ENCODE peak calls at places on chromosomes 5 and 9, in six cellular contexts. L is cardiac muscle cell; V is lower leg skin; Q is AG09319; D is neural crest cell; W is CD8-positive, alpha-beta T cell. S is an unnamed sample.

GRCh38 chr5:175895701-175896102 is 24.3 kb downstream of the CPLX2 start:
- DNase-seq in L (no peak), V (peak), Q (no peak), D (no peak), W (peak), S (peak)

GRCh38 chr5:54586336-54586735 is 68.8 kb downstream of the SNX18 start:
- DNase-seq in L (no peak), V (no peak), Q (no peak), D (no peak), W (no peak), S (no peak)

GRCh38 chr5:145068696-145069095 is 766.4 kb downstream of the PRELID2 start:
- DNase-seq in L (no peak), V (no peak), Q (no peak), D (no peak), W (no peak), S (no peak)

GRCh38 chr5:107425541-107426031 is 245.2 kb downstream of the EFNA5 start:
- DNase-seq in L (no peak), V (no peak), Q (peak), D (no peak), W (no peak), S (no peak)

GRCh38 chr5:8843766-8844165 is 702.1 kb downstream of the SEMA5A start:
- DNase-seq in L (no peak), V (peak), Q (peak), D (no peak), W (no peak), S (no peak)

GRCh38 chr5:75185763-75186162 is 50.9 kb downstream of the ANKRD31 start:
- DNase-seq in L (no peak), V (no peak), Q (no peak), D (no peak), W (no peak), S (no peak)

GRCh38 chr5:28914302-28914701 is 1875.9 kb upstream of the CDH9 start:
- DNase-seq in L (no peak), V (no peak), Q (no peak), D (no peak), W (no peak), S (no peak)

GRCh38 chr9:121756477-121757285 is 105.2 kb downstream of the DAB2IP start:
- DNase-seq in L (no peak), V (no peak), Q (no peak), D (no peak), W (no peak), S (no peak)

GRCh38 chr9:124442360-124442759 is 7.9 kb upstream of the ADGRD2 start:
- DNase-seq in L (no peak), V (no peak), Q (no peak), D (no peak), W (no peak), S (no peak)

GRCh38 chr9:118957585-118957984 is 411.6 kb downstream of the BRINP1 start:
- DNase-seq in L (no peak), V (no peak), Q (no peak), D (no peak), W (no peak), S (no peak)

GRCh38 chr5:141211-141610 is 49.2 kb downstream of the PLEKHG4B start:
- DNase-seq in L (no peak), V (no peak), Q (no peak), D (no peak), W (no peak), S (no peak)

GRCh38 chr9:33007755-33008154 is 6.3 kb upstream of the APTX start:
- DNase-seq in L (no peak), V (no peak), Q (no peak), D (no peak), W (no peak), S (no peak)

GRCh38 chr9:95104966-95105365 is 212.5 kb downstream of the FANCC start:
- DNase-seq in L (no peak), V (no peak), Q (no peak), D (no peak), W (no peak), S (no peak)

GRCh38 chr9:120931278-120932085 is 4.9 kb upstream of the TRAF1 start:
- DNase-seq in L (no peak), V (no peak), Q (no peak), D (no peak), W (peak), S (peak)

GRCh38 chr5:181111010-181111409 is 20.0 kb downstream of the OR2V1 start:
- DNase-seq in L (no peak), V (no peak), Q (no peak), D (no peak), W (no peak), S (no peak)

GRCh38 chr9:137447722-137448568 is 6.8 kb upstream of the ENTPD8 start:
- DNase-seq in L (no peak), V (no peak), Q (no peak), D (no peak), W (no peak), S (no peak)

GRCh38 chr5:159972538-159973362 is 36.2 kb upstream of the TTC1 start:
- DNase-seq in L (no peak), V (no peak), Q (no peak), D (no peak), W (no peak), S (no peak)

GRCh38 chr5:159976921-159977320 is 32.0 kb upstream of the TTC1 start:
- DNase-seq in L (no peak), V (no peak), Q (no peak), D (no peak), W (no peak), S (no peak)

GRCh38 chr5:159978358-159978757 is 30.6 kb upstream of the TTC1 start:
- DNase-seq in L (no peak), V (no peak), Q (no peak), D (no peak), W (no peak), S (no peak)

GRCh38 chr5:159971931-159972461 is 36.9 kb upstream of the TTC1 start:
- DNase-seq in L (peak), V (no peak), Q (no peak), D (peak), W (no peak), S (no peak)

GRCh38 chr5:159975462-159976019 is 33.4 kb upstream of the TTC1 start:
- DNase-seq in L (no peak), V (no peak), Q (peak), D (no peak), W (no peak), S (no peak)
- TF ChIP-seq CTCF in L (peak), V (no peak), Q (peak), D (no peak), W (no peak), S (no peak)

GRCh38 chr9:7592321-7593319 is 207.0 kb downstream of the DMAC1 start:
- DNase-seq in L (peak), V (no peak), Q (no peak), D (no peak), W (no peak), S (no peak)
- TF ChIP-seq CTCF in L (no peak), V (no peak), Q (no peak), D (peak), W (no peak), S (peak)

DNA sequence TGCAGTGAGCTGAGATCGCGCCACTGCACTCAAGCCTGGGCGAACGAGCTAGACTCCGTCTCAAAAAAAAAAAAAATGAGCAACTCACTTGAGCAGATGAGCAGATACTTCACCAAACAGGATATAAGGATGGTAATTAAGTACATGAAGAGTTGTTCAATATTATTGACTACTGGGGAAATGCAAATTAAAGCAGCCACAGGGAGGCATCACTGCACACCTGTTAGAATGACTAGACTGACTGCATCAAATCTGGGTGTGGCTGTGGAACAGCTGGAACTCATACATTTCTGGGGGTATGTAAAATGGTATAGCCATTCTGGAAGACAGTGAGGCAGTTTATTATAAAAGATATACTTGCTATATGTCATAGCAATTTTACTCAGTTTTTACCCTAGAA is 93.0 kb downstream of the WNK2 start:
- DNase-seq in L (no peak), V (no peak), Q (no peak), D (no peak), W (no peak), S (no peak)
- TF ChIP-seq CTCF in L (no peak), V (no peak), Q (no peak), D (no peak), W (no peak), S (peak)

GRCh38 chr5:136027316-136027715 is 1.5 kb upstream of the TGFBI start:
- DNase-seq in L (no peak), V (no peak), Q (no peak), D (no peak), W (no peak), S (no peak)

GRCh38 chr5:136030252-136030651 is 1.5 kb downstream of the TGFBI start:
- DNase-seq in L (no peak), V (no peak), Q (no peak), D (no peak), W (no peak), S (no peak)

GRCh38 chr5:136030956-136031611 is 2.3 kb downstream of the TGFBI start:
- DNase-seq in L (no peak), V (no peak), Q (no peak), D (no peak), W (no peak), S (no peak)

GRCh38 chr5:136028090-136028489 is 698 bp upstream of the TGFBI start:
- DNase-seq in L (no peak), V (peak), Q (no peak), D (no peak), W (no peak), S (no peak)

GRCh38 chr5:136028782-136029742 is at the start of gene TGFBI:
- DNase-seq in L (peak), V (peak), Q (no peak), D (peak), W (no peak), S (no peak)
- TF ChIP-seq CTCF in L (peak), V (no peak), Q (no peak), D (no peak), W (no peak), S (no peak)

GRCh38 chr9:134068742-134069535 is 1.1 kb upstream of the BRD3 start:
- DNase-seq in L (no peak), V (no peak), Q (no peak), D (no peak), W (no peak), S (no peak)

GRCh38 chr9:134066923-134067851 is 639 bp downstream of the BRD3 start:
- DNase-seq in L (peak), V (no peak), Q (no peak), D (peak), W (peak), S (peak)

GRCh38 chr9:134071149-134071548 is 3.3 kb upstream of the BRD3 start:
- DNase-seq in L (no peak), V (no peak), Q (no peak), D (no peak), W (no peak), S (no peak)

GRCh38 chr9:134067904-134068741 is at the start of gene BRD3:
- DNase-seq in L (peak), V (peak), Q (peak), D (peak), W (peak), S (peak)

GRCh38 chr9:134069536-134070399 is 1.9 kb upstream of the BRD3 start:
- DNase-seq in L (no peak), V (no peak), Q (no peak), D (no peak), W (no peak), S (no peak)
- TF ChIP-seq CTCF in L (no peak), V (no peak), Q (no peak), D (no peak), W (no peak), S (no peak)

GRCh38 chr5:114903767-114904166 is 265.9 kb downstream of the TRIM36 start:
- DNase-seq in L (no peak), V (no peak), Q (no peak), D (no peak), W (no peak), S (no peak)

DNA sequence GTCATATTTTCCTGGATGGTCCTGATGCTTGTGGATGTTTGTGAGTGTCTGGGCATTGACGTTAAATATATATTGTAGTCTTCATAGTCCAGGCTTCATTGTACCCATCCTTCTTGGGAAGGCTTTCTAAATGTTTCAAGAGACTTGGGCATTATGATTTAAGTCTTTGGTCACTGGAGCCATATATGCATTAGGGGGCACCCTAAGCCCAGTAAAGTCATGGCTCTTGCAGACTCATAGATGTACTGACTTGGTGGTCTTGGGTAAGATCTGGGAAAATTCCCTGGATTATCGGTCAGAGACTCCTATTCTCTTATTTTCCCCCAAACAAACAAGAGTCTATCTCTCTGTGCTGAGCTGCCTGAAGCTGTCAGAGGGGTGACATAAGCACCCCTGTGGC is 271.1 kb downstream of the TRIM36 start:
- DNase-seq in L (no peak), V (no peak), Q (no peak), D (no peak), W (no peak), S (no peak)
- TF ChIP-seq CTCF in L (no peak), V (no peak), Q (no peak), D (no peak), W (no peak), S (peak)

DNA sequence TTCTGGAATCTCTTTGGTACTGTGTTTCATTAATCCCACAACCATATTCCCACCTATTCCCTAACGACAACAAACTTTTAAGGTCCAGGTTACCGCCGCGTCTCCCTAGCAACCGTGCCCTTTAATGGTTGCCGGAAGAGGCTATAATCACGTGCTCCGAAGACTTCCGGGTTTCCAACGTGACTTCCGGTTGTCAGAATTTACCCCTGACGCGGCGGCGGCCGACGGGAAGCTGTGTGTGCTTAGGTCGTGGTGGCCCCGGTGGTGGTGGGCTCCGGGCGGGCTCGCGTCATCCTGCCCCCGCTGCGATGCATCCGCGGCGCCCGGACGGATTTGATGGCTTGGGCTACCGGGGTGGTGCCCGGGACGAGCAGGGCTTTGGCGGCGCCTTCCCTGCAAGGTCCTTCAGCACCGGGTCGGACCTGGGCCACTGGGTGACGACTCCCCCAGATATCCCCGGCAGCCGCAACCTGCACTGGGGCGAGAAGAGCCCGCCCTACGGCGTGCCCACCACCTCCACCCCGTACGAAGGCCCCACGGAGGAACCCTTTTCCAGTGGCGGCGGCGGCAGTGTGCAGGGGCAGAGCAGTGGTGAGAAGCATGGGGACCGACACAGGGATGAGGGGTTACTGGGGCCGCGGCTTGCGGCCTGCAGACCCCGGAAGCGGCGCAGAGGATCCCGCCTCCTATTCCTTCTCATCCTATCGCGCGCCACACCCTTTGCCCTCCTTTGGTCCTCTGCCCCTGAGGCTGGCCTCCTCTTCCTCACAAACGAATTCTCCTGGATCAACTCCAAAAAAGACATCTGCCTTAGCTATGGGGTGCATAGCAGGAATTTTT is at the start of gene SLC25A46:
- DNase-seq in L (peak), V (peak), Q (peak), D (peak), W (peak), S (peak)
- TF ChIP-seq CTCF in L (no peak), V (no peak), Q (no peak), D (no peak), W (no peak), S (no peak)

GRCh38 chr9:6413365-6414263 is 615 bp downstream of the UHRF2 start:
- DNase-seq in L (peak), V (peak), Q (no peak), D (peak), W (peak), S (peak)
- TF ChIP-seq CTCF in L (no peak), V (no peak), Q (no peak), D (peak), W (no peak), S (no peak)

S was measured in DND-41.